ENCODE peak calls at places on chromosome 19, in nine cellular contexts. One of them, this sample, is unnamed.

GRCh38 chr19:30178721-30179402 is 193.3 kb upstream of the ZNF536 start:
- DNase-seq in NB4: no peak
- DNase-seq in WTC11: no peak
- DNase-seq in progenitor cell of endocrine pancreas: no peak
- DNase-seq in GM13976: no peak
- DNase-seq in cardiac fibroblast: no peak
- DNase-seq in Calu3: no peak
- DNase-seq in suprapubic skin: no peak
- DNase-seq in choroid plexus epithelial cell: no peak
- DNase-seq in this sample: no peak

GRCh38 chr19:40862785-40863184 is 12.5 kb upstream of the CYP2A6 start:
- DNase-seq in GM13976: no peak
- DNase-seq in choroid plexus epithelial cell: peak
- DNase-seq in progenitor cell of endocrine pancreas: no peak
- DNase-seq in Calu3: peak
- DNase-seq in cardiac fibroblast: peak
- DNase-seq in NB4: peak
- DNase-seq in suprapubic skin: no peak
- DNase-seq in WTC11: no peak
- DNase-seq in this sample: no peak

GRCh38 chr19:57815247-57816075 is 748 bp upstream of the ZNF552 start:
- DNase-seq in choroid plexus epithelial cell: no peak
- DNase-seq in NB4: no peak
- DNase-seq in suprapubic skin: no peak
- DNase-seq in cardiac fibroblast: no peak
- DNase-seq in GM13976: no peak
- DNase-seq in WTC11: no peak
- DNase-seq in Calu3: peak
- DNase-seq in progenitor cell of endocrine pancreas: no peak
- DNase-seq in this sample: no peak

GRCh38 chr19:51196181-51196580 is 28.7 kb upstream of the CD33 start:
- DNase-seq in NB4: no peak
- DNase-seq in WTC11: no peak
- DNase-seq in progenitor cell of endocrine pancreas: no peak
- DNase-seq in GM13976: no peak
- DNase-seq in Calu3: no peak
- DNase-seq in cardiac fibroblast: no peak
- DNase-seq in suprapubic skin: no peak
- DNase-seq in choroid plexus epithelial cell: no peak
- DNase-seq in this sample: no peak

GRCh38 chr19:40982594-40983101 is 8.4 kb upstream of the CYP2B6 start:
- DNase-seq in suprapubic skin: no peak
- DNase-seq in cardiac fibroblast: no peak
- DNase-seq in Calu3: no peak
- DNase-seq in progenitor cell of endocrine pancreas: no peak
- DNase-seq in choroid plexus epithelial cell: peak
- DNase-seq in NB4: no peak
- DNase-seq in GM13976: no peak
- DNase-seq in WTC11: peak
- DNase-seq in this sample: no peak

GRCh38 chr19:41064974-41065569 is 23.2 kb upstream of the CYP2A13 start:
- DNase-seq in WTC11: no peak
- DNase-seq in suprapubic skin: no peak
- DNase-seq in GM13976: no peak
- DNase-seq in progenitor cell of endocrine pancreas: no peak
- DNase-seq in NB4: no peak
- DNase-seq in cardiac fibroblast: peak
- DNase-seq in choroid plexus epithelial cell: peak
- DNase-seq in Calu3: no peak
- DNase-seq in this sample: no peak

GRCh38 chr19:49638360-49638759 is 1.6 kb downstream of the RRAS start:
- DNase-seq in Calu3: no peak
- DNase-seq in cardiac fibroblast: peak
- DNase-seq in GM13976: no peak
- DNase-seq in choroid plexus epithelial cell: no peak
- DNase-seq in suprapubic skin: no peak
- DNase-seq in progenitor cell of endocrine pancreas: no peak
- DNase-seq in WTC11: no peak
- DNase-seq in NB4: no peak
- DNase-seq in this sample: no peak

GRCh38 chr19:30227071-30227621 is 145.0 kb upstream of the ZNF536 start:
- DNase-seq in cardiac fibroblast: no peak
- DNase-seq in GM13976: no peak
- DNase-seq in NB4: no peak
- DNase-seq in suprapubic skin: no peak
- DNase-seq in WTC11: peak
- DNase-seq in choroid plexus epithelial cell: no peak
- DNase-seq in progenitor cell of endocrine pancreas: no peak
- DNase-seq in Calu3: no peak
- DNase-seq in this sample: no peak

GRCh38 chr19:38400361-38400760 is 2.5 kb upstream of the FAM98C start:
- DNase-seq in Calu3: no peak
- DNase-seq in suprapubic skin: no peak
- DNase-seq in GM13976: no peak
- DNase-seq in choroid plexus epithelial cell: no peak
- DNase-seq in WTC11: no peak
- DNase-seq in cardiac fibroblast: no peak
- DNase-seq in NB4: no peak
- DNase-seq in progenitor cell of endocrine pancreas: no peak
- DNase-seq in this sample: no peak

GRCh38 chr19:14536926-14537692 is 7.7 kb downstream of the TECR start:
- DNase-seq in WTC11: peak
- DNase-seq in cardiac fibroblast: peak
- DNase-seq in NB4: peak
- DNase-seq in progenitor cell of endocrine pancreas: peak
- DNase-seq in Calu3: peak
- DNase-seq in GM13976: peak
- DNase-seq in choroid plexus epithelial cell: peak
- DNase-seq in suprapubic skin: peak
- DNase-seq in this sample: no peak

GRCh38 chr19:41893899-41894298 is 10.9 kb downstream of the ARHGEF1 start:
- DNase-seq in Calu3: no peak
- DNase-seq in NB4: peak
- DNase-seq in progenitor cell of endocrine pancreas: no peak
- DNase-seq in suprapubic skin: no peak
- DNase-seq in GM13976: no peak
- DNase-seq in choroid plexus epithelial cell: peak
- DNase-seq in WTC11: no peak
- DNase-seq in cardiac fibroblast: peak
- DNase-seq in this sample: no peak

GRCh38 chr19:17289489-17289888 is 7.8 kb downstream of the ANKLE1 start:
- DNase-seq in NB4: peak
- DNase-seq in GM13976: peak
- DNase-seq in suprapubic skin: no peak
- DNase-seq in cardiac fibroblast: peak
- DNase-seq in WTC11: peak
- DNase-seq in Calu3: no peak
- DNase-seq in choroid plexus epithelial cell: peak
- DNase-seq in progenitor cell of endocrine pancreas: peak
- DNase-seq in this sample: no peak

DNA sequence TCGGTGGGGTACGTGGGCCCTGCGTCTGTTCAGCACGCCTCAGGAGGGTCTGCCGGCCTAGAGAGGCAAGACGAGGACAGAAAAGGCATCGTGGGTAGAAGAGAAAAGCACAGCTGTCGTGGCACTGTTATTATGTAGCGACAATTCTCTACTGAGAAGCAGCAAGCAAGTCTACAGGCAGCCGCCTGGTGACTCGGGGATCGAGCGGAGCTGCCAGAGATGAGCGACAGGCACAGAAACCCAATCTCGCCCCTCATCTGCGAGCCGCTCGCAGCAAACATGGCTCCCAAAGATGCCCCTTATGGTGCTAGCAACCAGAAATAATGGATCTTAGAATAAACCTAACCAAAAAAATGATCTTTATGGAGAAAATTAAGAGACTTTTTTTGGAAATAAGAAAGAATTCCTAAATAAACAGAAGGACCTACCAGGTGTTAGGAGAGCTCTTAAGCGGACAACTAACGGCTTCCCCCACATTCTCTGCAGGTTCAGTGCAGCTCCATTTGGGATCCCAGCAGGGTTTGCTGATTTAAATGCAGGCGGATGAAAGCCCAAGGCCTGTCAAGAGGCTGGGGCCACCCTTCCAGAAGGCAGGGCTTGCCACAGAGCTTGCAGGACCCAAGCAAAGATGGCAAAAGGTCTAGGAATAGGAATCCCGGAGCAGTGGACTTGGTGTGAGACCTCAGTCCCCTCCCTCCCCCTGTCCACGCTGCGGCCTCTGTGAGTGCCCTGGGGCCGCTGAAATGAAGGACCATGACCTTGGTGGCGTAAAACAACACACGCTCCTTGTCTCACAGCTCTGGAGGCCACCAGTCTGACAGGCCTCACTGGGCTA is 152.6 kb downstream of the KDM4B start:
- DNase-seq in suprapubic skin: no peak
- DNase-seq in Calu3: no peak
- DNase-seq in GM13976: no peak
- DNase-seq in progenitor cell of endocrine pancreas: no peak
- DNase-seq in cardiac fibroblast: no peak
- DNase-seq in WTC11: no peak
- DNase-seq in NB4: no peak
- DNase-seq in choroid plexus epithelial cell: no peak
- DNase-seq in this sample: no peak
- TF ChIP-seq CTCF in suprapubic skin: no peak
- TF ChIP-seq CTCF in Calu3: no peak
- TF ChIP-seq CTCF in GM13976: no peak
- TF ChIP-seq CTCF in progenitor cell of endocrine pancreas: no peak
- TF ChIP-seq CTCF in cardiac fibroblast: no peak
- TF ChIP-seq CTCF in WTC11: no peak
- TF ChIP-seq CTCF in NB4: no peak
- TF ChIP-seq CTCF in choroid plexus epithelial cell: no peak
- TF ChIP-seq CTCF in this sample: no peak

GRCh38 chr19:28324275-28325060 is 888.5 kb downstream of the UQCRFS1 start:
- DNase-seq in NB4: no peak
- DNase-seq in progenitor cell of endocrine pancreas: no peak
- DNase-seq in cardiac fibroblast: no peak
- DNase-seq in WTC11: no peak
- DNase-seq in choroid plexus epithelial cell: peak
- DNase-seq in Calu3: no peak
- DNase-seq in suprapubic skin: no peak
- DNase-seq in GM13976: no peak
- DNase-seq in this sample: no peak
- TF ChIP-seq CTCF in NB4: no peak
- TF ChIP-seq CTCF in progenitor cell of endocrine pancreas: peak
- TF ChIP-seq CTCF in cardiac fibroblast: no peak
- TF ChIP-seq CTCF in WTC11: no peak
- TF ChIP-seq CTCF in choroid plexus epithelial cell: peak
- TF ChIP-seq CTCF in Calu3: no peak
- TF ChIP-seq CTCF in suprapubic skin: no peak
- TF ChIP-seq CTCF in GM13976: no peak
- TF ChIP-seq CTCF in this sample: peak

DNA sequence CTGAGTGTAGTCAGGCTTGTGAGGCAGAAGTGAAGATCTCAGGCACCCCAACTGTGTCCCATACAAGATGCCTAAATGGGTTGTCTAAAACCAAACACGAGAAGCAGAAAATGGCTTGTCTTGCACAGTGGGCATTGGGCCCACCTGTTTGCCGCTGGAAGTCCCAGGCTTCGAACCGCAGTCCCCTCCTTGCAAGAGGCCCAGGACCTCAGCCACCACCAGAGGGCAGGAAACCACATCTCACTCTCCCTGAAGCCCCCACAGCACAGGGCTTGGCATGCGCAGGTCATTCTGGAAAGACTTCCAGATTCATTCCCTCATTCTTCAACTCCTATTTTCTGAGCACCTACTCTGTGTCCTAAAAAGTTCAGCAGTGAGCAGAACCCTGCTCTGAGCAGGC is 973.7 kb downstream of the UQCRFS1 start:
- DNase-seq in NB4: peak
- DNase-seq in WTC11: peak
- DNase-seq in cardiac fibroblast: peak
- DNase-seq in GM13976: no peak
- DNase-seq in suprapubic skin: no peak
- DNase-seq in choroid plexus epithelial cell: peak
- DNase-seq in progenitor cell of endocrine pancreas: peak
- DNase-seq in Calu3: no peak
- DNase-seq in this sample: no peak
- TF ChIP-seq CTCF in NB4: peak
- TF ChIP-seq CTCF in WTC11: peak
- TF ChIP-seq CTCF in cardiac fibroblast: peak
- TF ChIP-seq CTCF in GM13976: no peak
- TF ChIP-seq CTCF in suprapubic skin: no peak
- TF ChIP-seq CTCF in choroid plexus epithelial cell: peak
- TF ChIP-seq CTCF in progenitor cell of endocrine pancreas: peak
- TF ChIP-seq CTCF in Calu3: no peak
- TF ChIP-seq CTCF in this sample: peak

GRCh38 chr19:10701955-10702307 is 692 bp downstream of the QTRT1 start:
- DNase-seq in Calu3: no peak
- DNase-seq in progenitor cell of endocrine pancreas: no peak
- DNase-seq in cardiac fibroblast: no peak
- DNase-seq in GM13976: peak
- DNase-seq in suprapubic skin: no peak
- DNase-seq in choroid plexus epithelial cell: no peak
- DNase-seq in NB4: peak
- DNase-seq in WTC11: peak
- DNase-seq in this sample: no peak
- TF ChIP-seq CTCF in Calu3: no peak
- TF ChIP-seq CTCF in progenitor cell of endocrine pancreas: no peak
- TF ChIP-seq CTCF in cardiac fibroblast: no peak
- TF ChIP-seq CTCF in GM13976: peak
- TF ChIP-seq CTCF in suprapubic skin: no peak
- TF ChIP-seq CTCF in choroid plexus epithelial cell: no peak
- TF ChIP-seq CTCF in NB4: peak
- TF ChIP-seq CTCF in WTC11: no peak
- TF ChIP-seq CTCF in this sample: no peak

DNA sequence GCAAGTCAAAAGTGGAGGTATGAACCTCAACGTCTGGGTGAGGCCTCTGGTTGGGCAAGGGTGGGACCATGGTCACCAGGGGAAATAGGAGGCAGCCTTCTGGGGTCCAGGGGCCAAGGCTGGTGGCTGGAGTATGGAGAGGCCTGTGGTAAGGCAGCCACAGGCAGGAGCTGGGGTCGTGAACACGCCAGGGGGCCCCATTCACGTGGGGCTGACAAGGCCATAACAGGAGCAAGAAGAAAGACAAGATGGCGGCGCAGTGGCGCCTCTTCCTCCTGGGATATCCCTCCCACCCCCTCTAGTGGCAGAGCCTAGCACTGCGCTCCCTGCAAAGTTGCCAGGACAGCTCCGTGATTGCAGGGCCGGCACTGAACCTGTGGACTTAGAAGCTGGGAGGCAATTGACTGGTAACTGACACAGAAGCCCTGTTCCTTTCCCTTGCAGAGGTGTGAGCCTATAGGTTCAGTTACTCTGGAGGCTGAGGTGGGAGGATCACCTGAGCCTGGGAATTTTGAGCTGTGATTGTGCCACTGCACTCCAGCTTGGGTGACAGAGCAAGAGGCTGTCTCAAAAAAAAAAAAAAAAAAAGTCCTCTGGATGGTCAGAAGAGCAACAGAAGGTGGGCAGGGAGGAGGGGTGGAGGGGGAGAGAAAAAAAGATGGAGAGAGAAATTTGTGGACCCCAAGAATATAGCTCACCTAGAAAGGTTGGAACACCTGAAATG is 19.7 kb upstream of the EDDM13 start:
- DNase-seq in NB4: peak
- DNase-seq in progenitor cell of endocrine pancreas: peak
- DNase-seq in Calu3: peak
- DNase-seq in suprapubic skin: peak
- DNase-seq in GM13976: peak
- DNase-seq in cardiac fibroblast: peak
- DNase-seq in choroid plexus epithelial cell: peak
- DNase-seq in WTC11: peak
- DNase-seq in this sample: peak
- TF ChIP-seq CTCF in NB4: peak
- TF ChIP-seq CTCF in progenitor cell of endocrine pancreas: peak
- TF ChIP-seq CTCF in Calu3: peak
- TF ChIP-seq CTCF in suprapubic skin: peak
- TF ChIP-seq CTCF in GM13976: peak
- TF ChIP-seq CTCF in cardiac fibroblast: peak
- TF ChIP-seq CTCF in choroid plexus epithelial cell: peak
- TF ChIP-seq CTCF in WTC11: peak
- TF ChIP-seq CTCF in this sample: peak

This sample was measured in type B pancreatic cell.